ENCODE peak calls at places on chromosomes 3 and 15, in five cellular contexts. K is non-pigmented ciliary epithelial cell, P is HS-5, C is mesendoderm, I is cardiac septum. H is an unnamed sample.

GRCh38 chr15:31605467-31605931 is 278.9 kb downstream of the KLF13 start:
- DNase-seq in P (no peak), I (no peak), K (no peak), C (peak), H (no peak)

GRCh38 chr3:115042351-115042750 is 104.7 kb downstream of the ZBTB20 start:
- DNase-seq in P (no peak), K (no peak), I (no peak), C (no peak), H (no peak)

GRCh38 chr3:30538787-30539186 is 67.6 kb upstream of the TGFBR2 start:
- DNase-seq in C (peak), I (no peak), K (peak), P (peak), H (no peak)

GRCh38 chr15:93072011-93072410 is 17.0 kb downstream of the RGMA start:
- DNase-seq in K (peak), P (no peak), C (peak), I (no peak), H (no peak)

GRCh38 chr3:171481011-171481410 is 20.8 kb upstream of the TNIK start:
- DNase-seq in K (no peak), I (no peak), C (peak), P (no peak), H (no peak)

GRCh38 chr15:40333922-40334492 is 6.7 kb downstream of the CCDC9B start:
- DNase-seq in K (peak), P (no peak), C (no peak), I (peak), H (peak)

GRCh38 chr3:144098691-144099090 is 127.1 kb downstream of the DIPK2A start:
- DNase-seq in C (no peak), P (no peak), I (no peak), K (no peak), H (no peak)

GRCh38 chr15:42349178-42349577 is 10.1 kb upstream of the CAPN3 start:
- DNase-seq in P (no peak), K (peak), C (no peak), I (no peak), H (no peak)

GRCh38 chr3:41881233-41881821 is 80.6 kb downstream of the ULK4 start:
- DNase-seq in I (no peak), K (no peak), C (peak), P (no peak), H (no peak)

GRCh38 chr3:71062920-71063767 is 520.4 kb downstream of the FOXP1 start:
- DNase-seq in I (no peak), C (no peak), K (no peak), P (no peak), H (no peak)

GRCh38 chr15:31452595-31453557 is 126.2 kb downstream of the KLF13 start:
- DNase-seq in C (no peak), I (no peak), P (no peak), K (no peak), H (no peak)

GRCh38 chr3:57061556-57061955 is 1.1 kb downstream of the SPATA12 start:
- DNase-seq in P (no peak), K (no peak), C (no peak), I (no peak), H (no peak)

GRCh38 chr15:45635191-45635638 is 386 bp downstream of the SQOR start:
- DNase-seq in I (peak), K (no peak), C (no peak), P (no peak), H (peak)

GRCh38 chr3:45507820-45508317 is 86.7 kb upstream of the LIMD1 start:
- DNase-seq in K (no peak), C (peak), I (no peak), P (no peak), H (peak)

GRCh38 chr3:128410669-128411573 is 55.8 kb downstream of the DNAJB8 start:
- DNase-seq in C (no peak), I (no peak), K (no peak), P (no peak), H (no peak)

GRCh38 chr3:53159415-53160135 is 1.4 kb upstream of the PRKCD start:
- DNase-seq in C (peak), K (no peak), P (no peak), I (no peak), H (no peak)

GRCh38 chr3:138781012-138781470 is 53.7 kb downstream of the PIK3CB start:
- DNase-seq in K (no peak), P (no peak), C (no peak), I (no peak), H (peak)

GRCh38 chr3:138197058-138197457 is 10.0 kb downstream of the ARMC8 start:
- DNase-seq in C (peak), K (no peak), I (no peak), P (no peak), H (no peak)

GRCh38 chr15:62135532-62136134 is 29.5 kb downstream of the C2CD4B start:
- DNase-seq in P (no peak), I (no peak), K (no peak), C (no peak), H (no peak)

GRCh38 chr3:123096701-123097100 is 29.9 kb downstream of the PDIA5 start:
- DNase-seq in K (no peak), I (peak), C (no peak), P (no peak), H (no peak)

GRCh38 chr15:66253296-66253642 is 281 bp downstream of the MEGF11 start:
- DNase-seq in K (no peak), I (peak), C (no peak), P (no peak), H (no peak)

GRCh38 chr3:47016934-47017435 is 37.5 kb downstream of the NBEAL2 start:
- DNase-seq in I (no peak), C (no peak), K (peak), P (peak), H (peak)

GRCh38 chr15:69131362-69132215 is 28.8 kb upstream of the GLCE start:
- DNase-seq in I (no peak), C (no peak), P (no peak), K (no peak), H (no peak)

GRCh38 chr15:34717729-34718128 is 37.1 kb downstream of the GJD2 start:
- DNase-seq in K (no peak), P (no peak), C (no peak), I (no peak), H (no peak)

GRCh38 chr3:3134750-3135448 is 8.2 kb downstream of the TRNT1 start:
- DNase-seq in C (no peak), K (no peak), I (no peak), P (no peak), H (no peak)

GRCh38 chr15:66843581-66843980 is 141.5 kb downstream of the SMAD6 start:
- DNase-seq in K (no peak), C (peak), P (no peak), I (no peak), H (no peak)

GRCh38 chr3:193310914-193311723 is 67.4 kb downstream of the ATP13A5 start:
- DNase-seq in P (no peak), I (no peak), C (no peak), K (no peak), H (no peak)

GRCh38 chr3:40876496-40876895 is 322.8 kb upstream of the CTNNB1 start:
- DNase-seq in C (no peak), P (no peak), I (no peak), K (no peak), H (no peak)

GRCh38 chr3:104960579-104960978 is 406.1 kb upstream of the ALCAM start:
- DNase-seq in K (no peak), P (peak), C (no peak), I (no peak), H (no peak)

GRCh38 chr15:56774356-56774755 is 41.0 kb upstream of the ZNF280D start:
- DNase-seq in K (no peak), P (no peak), C (no peak), I (no peak), H (no peak)

GRCh38 chr3:193470710-193471109 is 84.0 kb downstream of the ATP13A4 start:
- DNase-seq in C (no peak), I (no peak), P (no peak), K (no peak), H (no peak)

GRCh38 chr3:39577541-39577940 is 110.1 kb downstream of the MOBP start:
- DNase-seq in K (no peak), C (peak), I (no peak), P (no peak), H (no peak)

GRCh38 chr3:150370129-150370602 is 37.9 kb upstream of the TSC22D2 start:
- DNase-seq in C (peak), K (peak), P (peak), I (no peak), H (no peak)

GRCh38 chr15:44009056-44009455 is 182.3 kb downstream of the WDR76 start:
- DNase-seq in P (peak), K (no peak), I (no peak), C (no peak), H (no peak)

GRCh38 chr15:45458746-45459403 is 63.7 kb downstream of the SLC30A4 start:
- DNase-seq in C (peak), P (no peak), I (peak), K (no peak), H (peak)

GRCh38 chr15:59687831-59688230 is 1.3 kb downstream of the BNIP2 start:
- DNase-seq in C (no peak), I (no peak), K (no peak), P (no peak), H (peak)

GRCh38 chr3:138824114-138824506 is 10.6 kb downstream of the PIK3CB start:
- DNase-seq in C (peak), K (no peak), P (no peak), I (no peak), H (no peak)

GRCh38 chr3:100047455-100048141 is 66.7 kb downstream of the FILIP1L start:
- DNase-seq in P (peak), I (no peak), K (peak), C (no peak), H (no peak)

H was measured in CD8-positive, alpha-beta memory T cell.